ENCODE peak calls at places on chromosomes 5 and 9, in four cellular contexts. R, S, M and X are unnamed samples.

GRCh38 chr5:157750320-157750719 is 6.8 kb downstream of the LSM11 start:
- DNase-seq in M (no peak), S (no peak), R (no peak), X (peak)

GRCh38 chr9:29212590-29213373 is 1639.5 kb upstream of the C9orf72 start:
- DNase-seq in M (peak), S (no peak), R (no peak), X (peak)

GRCh38 chr5:100722657-100723056 is 180.4 kb downstream of the ST8SIA4 start:
- DNase-seq in M (no peak), S (no peak), R (no peak), X (no peak)

GRCh38 chr9:104740596-104740995 is 6.9 kb upstream of the NIPSNAP3A start:
- DNase-seq in S (no peak), M (no peak), R (no peak), X (no peak)

GRCh38 chr5:143182901-143183820 is 220.3 kb downstream of the NR3C1 start:
- DNase-seq in M (no peak), S (no peak), R (no peak), X (no peak)

GRCh38 chr5:140883373-140883772 is 1.4 kb downstream of the PCDHA13 start:
- DNase-seq in S (no peak), M (no peak), R (no peak), X (no peak)

GRCh38 chr9:116959775-116960174 is 272.7 kb downstream of the TRIM32 start:
- DNase-seq in S (no peak), M (peak), R (no peak), X (no peak)

GRCh38 chr9:36163049-36163839 is 5.9 kb upstream of the CCIN start:
- DNase-seq in M (no peak), S (no peak), R (no peak), X (peak)

GRCh38 chr9:121440265-121440664 is 59.4 kb downstream of the GGTA1 start:
- DNase-seq in S (no peak), R (no peak), M (peak), X (no peak)

GRCh38 chr5:128084228-128085167 is 932 bp downstream of the SLC12A2 start:
- DNase-seq in S (peak), M (peak), R (peak), X (peak)

GRCh38 chr5:14172149-14172795 is 29.1 kb downstream of the TRIO start:
- DNase-seq in S (no peak), R (no peak), M (no peak), X (no peak)